ENCODE peak calls at places on chromosomes 3 and 15, in five cellular contexts. One of them, this sample, is unnamed.

GRCh38 chr15:79724804-79725203 is 172.0 kb downstream of the MTHFS start:
- DNase-seq in SK-N-SH: no peak
- DNase-seq in Panc1: no peak
- DNase-seq in GM23338: no peak
- DNase-seq in A549: no peak
- DNase-seq in this sample: no peak

GRCh38 chr3:59426851-59427565 is 377.2 kb upstream of the CFAP20DC start:
- DNase-seq in SK-N-SH: no peak
- DNase-seq in Panc1: no peak
- DNase-seq in GM23338: no peak
- DNase-seq in A549: no peak
- DNase-seq in this sample: no peak

GRCh38 chr15:42608767-42609488 is 33.5 kb downstream of the STARD9 start:
- DNase-seq in SK-N-SH: no peak
- DNase-seq in Panc1: no peak
- DNase-seq in GM23338: no peak
- DNase-seq in A549: no peak
- DNase-seq in this sample: no peak

GRCh38 chr15:41483115-41483514 is 10.6 kb upstream of the ITPKA start:
- DNase-seq in SK-N-SH: no peak
- DNase-seq in Panc1: no peak
- DNase-seq in GM23338: no peak
- DNase-seq in A549: no peak
- DNase-seq in this sample: no peak

GRCh38 chr3:194485876-194486539 is 794 bp downstream of the ATP13A3 start:
- DNase-seq in SK-N-SH: no peak
- DNase-seq in Panc1: no peak
- DNase-seq in GM23338: peak; percentile 34
- DNase-seq in A549: no peak
- DNase-seq in this sample: no peak

GRCh38 chr3:95134693-95135375 is 1072.0 kb downstream of the NSUN3 start:
- DNase-seq in SK-N-SH: no peak
- DNase-seq in Panc1: no peak
- DNase-seq in GM23338: no peak
- DNase-seq in A549: no peak
- DNase-seq in this sample: no peak

GRCh38 chr3:5143459-5143858 is 21.4 kb downstream of the ARL8B start:
- DNase-seq in SK-N-SH: no peak
- DNase-seq in Panc1: no peak
- DNase-seq in GM23338: no peak
- DNase-seq in A549: no peak
- DNase-seq in this sample: no peak

GRCh38 chr3:169241575-169241927 is 422.0 kb downstream of the MECOM start:
- DNase-seq in SK-N-SH: no peak
- DNase-seq in Panc1: no peak
- DNase-seq in GM23338: no peak
- DNase-seq in A549: no peak
- DNase-seq in this sample: no peak

GRCh38 chr15:98896002-98896721 is 111.4 kb downstream of the PGPEP1L start:
- DNase-seq in SK-N-SH: no peak
- DNase-seq in Panc1: no peak
- DNase-seq in GM23338: no peak
- DNase-seq in A549: peak; percentile 78
- DNase-seq in this sample: no peak

GRCh38 chr3:54433846-54434245 is 311.5 kb downstream of the CACNA2D3 start:
- DNase-seq in SK-N-SH: peak; percentile 20
- DNase-seq in Panc1: no peak
- DNase-seq in GM23338: peak; percentile 92
- DNase-seq in A549: no peak
- DNase-seq in this sample: peak; percentile 13

GRCh38 chr3:100954990-100955389 is 38.2 kb downstream of the ABI3BP start:
- DNase-seq in SK-N-SH: no peak
- DNase-seq in Panc1: no peak
- DNase-seq in GM23338: no peak
- DNase-seq in A549: no peak
- DNase-seq in this sample: no peak

GRCh38 chr3:16378415-16378814 is 113.4 kb downstream of the OXNAD1 start:
- DNase-seq in SK-N-SH: no peak
- DNase-seq in Panc1: no peak
- DNase-seq in GM23338: no peak
- DNase-seq in A549: no peak
- DNase-seq in this sample: no peak

GRCh38 chr3:100023150-100023549 is 91.2 kb downstream of the FILIP1L start:
- DNase-seq in SK-N-SH: no peak
- DNase-seq in Panc1: no peak
- DNase-seq in GM23338: no peak
- DNase-seq in A549: no peak
- DNase-seq in this sample: no peak

GRCh38 chr15:76006136-76006778 is 6.0 kb downstream of the NRG4 start:
- DNase-seq in SK-N-SH: no peak
- DNase-seq in Panc1: no peak
- DNase-seq in GM23338: no peak
- DNase-seq in A549: no peak
- DNase-seq in this sample: no peak

GRCh38 chr3:158775001-158775400 is 26.9 kb upstream of the MFSD1 start:
- DNase-seq in SK-N-SH: no peak
- DNase-seq in Panc1: no peak
- DNase-seq in GM23338: no peak
- DNase-seq in A549: no peak
- DNase-seq in this sample: no peak

GRCh38 chr3:118128886-118129285 is 905.8 kb downstream of the IGSF11 start:
- DNase-seq in SK-N-SH: no peak
- DNase-seq in Panc1: no peak
- DNase-seq in GM23338: no peak
- DNase-seq in A549: no peak
- DNase-seq in this sample: no peak

GRCh38 chr15:52735231-52736089 is 54.7 kb downstream of the ONECUT1 start:
- DNase-seq in SK-N-SH: peak; percentile 71
- DNase-seq in Panc1: peak; percentile 77
- DNase-seq in GM23338: peak; percentile 94
- DNase-seq in A549: peak; percentile 83
- DNase-seq in this sample: peak; percentile 78

GRCh38 chr3:156291269-156292123 is 171.1 kb downstream of the KCNAB1 start:
- DNase-seq in SK-N-SH: peak; percentile 68
- DNase-seq in Panc1: no peak
- DNase-seq in GM23338: peak; percentile 77
- DNase-seq in A549: no peak
- DNase-seq in this sample: no peak

GRCh38 chr3:138441256-138441655 is 6.8 kb downstream of the ESYT3 start:
- DNase-seq in SK-N-SH: peak; percentile 11
- DNase-seq in Panc1: no peak
- DNase-seq in GM23338: no peak
- DNase-seq in A549: no peak
- DNase-seq in this sample: no peak
- TF ChIP-seq REST in SK-N-SH: no peak
- TF ChIP-seq REST in Panc1: no peak
- TF ChIP-seq REST in GM23338: no peak
- TF ChIP-seq REST in A549: no peak
- TF ChIP-seq REST in this sample: no peak

GRCh38 chr15:38504680-38505467 is 50.9 kb downstream of the FAM98B start:
- DNase-seq in SK-N-SH: no peak
- DNase-seq in Panc1: no peak
- DNase-seq in GM23338: no peak
- DNase-seq in A549: no peak
- DNase-seq in this sample: no peak
- TF ChIP-seq REST in SK-N-SH: no peak
- TF ChIP-seq REST in Panc1: no peak
- TF ChIP-seq REST in GM23338: no peak
- TF ChIP-seq REST in A549: no peak
- TF ChIP-seq REST in this sample: no peak

GRCh38 chr3:133747907-133748639 is 1.9 kb downstream of the TF start:
- DNase-seq in SK-N-SH: no peak
- DNase-seq in Panc1: no peak
- DNase-seq in GM23338: no peak
- DNase-seq in A549: no peak
- DNase-seq in this sample: no peak
- TF ChIP-seq REST in SK-N-SH: no peak
- TF ChIP-seq REST in Panc1: no peak
- TF ChIP-seq REST in GM23338: no peak
- TF ChIP-seq REST in A549: no peak
- TF ChIP-seq REST in this sample: no peak

DNA sequence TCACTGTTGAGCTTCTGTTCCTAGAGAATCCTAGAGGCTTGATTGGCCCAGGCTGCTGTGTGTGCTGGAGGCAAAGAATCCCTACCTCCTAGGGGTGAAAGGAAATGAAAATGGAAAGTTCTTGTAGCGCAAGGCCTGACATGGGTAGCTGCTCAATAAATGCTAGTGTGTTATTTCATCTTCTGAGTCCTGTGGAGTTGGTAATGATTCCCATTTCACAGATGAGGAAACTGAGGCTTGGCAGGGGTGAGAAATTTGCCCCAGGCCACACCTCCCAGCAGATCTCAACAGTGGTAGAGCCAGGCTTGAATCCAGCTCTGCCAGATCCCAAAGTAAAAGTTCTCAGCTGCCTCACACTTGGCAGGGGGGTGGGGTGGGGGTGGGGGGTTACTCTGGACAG is 26.1 kb downstream of the HDAC11 start:
- DNase-seq in SK-N-SH: no peak
- DNase-seq in Panc1: no peak
- DNase-seq in GM23338: no peak
- DNase-seq in A549: no peak
- DNase-seq in this sample: no peak
- TF ChIP-seq REST in SK-N-SH: no peak
- TF ChIP-seq REST in Panc1: no peak
- TF ChIP-seq REST in GM23338: no peak
- TF ChIP-seq REST in A549: no peak
- TF ChIP-seq REST in this sample: no peak